ENCODE peak calls at places on chromosome X, in eight cellular contexts. P is AG09319; G is EH; W is NCI-H2081; M is AG08395; V is NCI-H510A treated with DMSO at 0.1 percent for 48 hours; S is stimulated activated naive CD8-positive, alpha-beta T cell treated with anti-CD3 and anti-CD28 coated beads, Interleukin-15, Interleukin-2, amounts not matched to agents 100 U/mL and 50 U/mL, for 24 hours; K is EL. X is an unnamed sample.

GRCh38 chrX:119399772-119400101 is 601 bp downstream of the SLC25A43 start:
- DNase-seq in G (peak), K (peak), P (no peak), V (no peak), W (no peak), M (peak), S (no peak), X (peak)

GRCh38 chrX:13304052-13304451 is 15.8 kb downstream of the ATXN3L start:
- DNase-seq in M (no peak), K (peak), G (peak), V (no peak), S (no peak), P (no peak), W (no peak), X (no peak)

GRCh38 chrX:11509786-11510185 is 155.9 kb downstream of the ARHGAP6 start:
- DNase-seq in G (peak), P (no peak), W (no peak), M (no peak), S (no peak), V (no peak), K (peak), X (no peak)

GRCh38 chrX:24020280-24020876 is 6.6 kb downstream of the KLHL15 start:
- DNase-seq in M (no peak), G (peak), W (no peak), S (no peak), K (peak), P (no peak), V (no peak), X (no peak)

GRCh38 chrX:41478397-41478911 is 31.3 kb downstream of the NYX start:
- DNase-seq in W (no peak), M (no peak), S (no peak), G (peak), P (no peak), K (no peak), V (no peak), X (no peak)

GRCh38 chrX:109974906-109975655 is 27.8 kb upstream of the TMEM164 start:
- DNase-seq in P (no peak), G (peak), M (no peak), W (no peak), V (no peak), K (no peak), S (no peak), X (no peak)

GRCh38 chrX:110317079-110317819 is 636 bp downstream of the AMMECR1 start:
- DNase-seq in K (peak), G (peak), M (no peak), S (peak), P (no peak), W (no peak), V (no peak), X (peak)

GRCh38 chrX:25017667-25018247 is 2.0 kb upstream of the ARX start:
- DNase-seq in G (no peak), K (no peak), W (peak), P (no peak), V (no peak), M (no peak), S (no peak), X (no peak)

GRCh38 chrX:123773258-123773978 is 40.6 kb upstream of the THOC2 start:
- DNase-seq in P (no peak), S (no peak), M (no peak), W (no peak), V (no peak), G (peak), K (no peak), X (no peak)

GRCh38 chrX:65587616-65588526 is 53.3 kb upstream of the LAS1L start:
- DNase-seq in G (peak), M (peak), P (peak), S (no peak), V (no peak), W (no peak), K (peak), X (peak)

GRCh38 chrX:49209434-49210251 is 9.7 kb upstream of the SYP start:
- DNase-seq in W (no peak), P (no peak), K (no peak), V (no peak), M (no peak), G (no peak), S (peak), X (no peak)

GRCh38 chrX:672931-673330 is 42.3 kb downstream of the SHOX start:
- DNase-seq in W (no peak), K (peak), V (no peak), S (no peak), P (no peak), G (peak), M (no peak), X (no peak)

GRCh38 chrX:3516051-3516541 is 169.6 kb upstream of the MXRA5 start:
- DNase-seq in G (peak), V (no peak), S (no peak), K (peak), W (no peak), P (no peak), M (no peak), X (no peak)

GRCh38 chrX:38803609-38804480 is 2.6 kb downstream of the MID1IP1 start:
- DNase-seq in M (peak), P (peak), S (peak), G (peak), W (peak), K (peak), V (peak), X (peak)

GRCh38 chrX:120794525-120794975 is 81.1 kb downstream of the CT47B1 start:
- DNase-seq in V (no peak), P (no peak), W (no peak), G (peak), S (no peak), M (no peak), K (peak), X (no peak)

GRCh38 chrX:78321809-78322208 is 5.6 kb downstream of the CYSLTR1 start:
- DNase-seq in V (no peak), M (no peak), K (no peak), S (peak), W (no peak), G (no peak), P (no peak), X (no peak)

GRCh38 chrX:109614951-109615350 is 10.0 kb downstream of the KCNE5 start:
- DNase-seq in V (no peak), P (no peak), S (no peak), G (no peak), M (no peak), W (no peak), K (no peak), X (no peak)

GRCh38 chrX:103250977-103251376 is 4.0 kb downstream of the TCEAL8 start:
- DNase-seq in K (no peak), V (no peak), M (no peak), P (no peak), G (no peak), S (no peak), W (no peak), X (no peak)

GRCh38 chrX:155900765-155901164 is 19.6 kb downstream of the VAMP7 start:
- DNase-seq in V (no peak), P (no peak), S (no peak), K (no peak), W (no peak), M (no peak), G (no peak), X (no peak)

GRCh38 chrX:56729152-56729557 is at the start of gene NBDY:
- DNase-seq in M (peak), G (peak), W (peak), P (no peak), S (peak), K (peak), V (peak), X (peak)

GRCh38 chrX:116972362-116972761 is 509.6 kb upstream of the CT83 start:
- DNase-seq in V (no peak), P (no peak), W (no peak), K (no peak), S (no peak), M (no peak), G (no peak), X (no peak)

GRCh38 chrX:142977128-142977914 is 48.4 kb upstream of the SPANXN4 start:
- DNase-seq in P (no peak), W (no peak), G (no peak), V (no peak), S (no peak), K (no peak), M (no peak), X (no peak)

GRCh38 chrX:102968216-102968615 is 31.1 kb downstream of the RAB40AL start:
- DNase-seq in K (peak), S (no peak), W (no peak), M (no peak), V (no peak), G (peak), P (no peak), X (no peak)

GRCh38 chrX:133921764-133922389 is 63.5 kb downstream of the GPC3 start:
- DNase-seq in W (peak), K (peak), V (peak), S (peak), G (peak), P (no peak), M (peak), X (peak)

GRCh38 chrX:154544885-154545284 is 1.8 kb downstream of the G6PD start:
- DNase-seq in P (no peak), M (no peak), V (no peak), K (no peak), S (no peak), W (no peak), G (no peak), X (no peak)

GRCh38 chrX:84168574-84168973 is 19.4 kb downstream of the RPS6KA6 start:
- DNase-seq in K (peak), W (no peak), V (no peak), M (no peak), G (peak), S (no peak), P (no peak), X (no peak)

X was measured in AG08396.